ENCODE peak calls at places on chromosomes 12 and 14, in four cellular contexts. F is pulmonary artery endothelial cell, G is HCEC 1CT, P is endothelial cell. O is an unnamed sample.

GRCh38 chr12:123979566-123979965 is 6.6 kb downstream of the ZNF664 start:
- DNase-seq in F (no peak), G (no peak), P (no peak), O (no peak)

GRCh38 chr12:124617615-124618014 is 50.2 kb upstream of the NCOR2 start:
- DNase-seq in F (no peak), G (no peak), P (no peak), O (no peak)

GRCh38 chr12:93857279-93857894 is 180.2 kb downstream of the CRADD start:
- DNase-seq in F (no peak), G (peak), P (no peak), O (peak)

GRCh38 chr12:93573552-93574223 is 1.2 kb downstream of the SOCS2 start:
- DNase-seq in F (no peak), G (peak), P (no peak), O (no peak)

GRCh38 chr12:5138256-5138655 is 94.6 kb downstream of the KCNA5 start:
- DNase-seq in F (no peak), G (no peak), P (no peak), O (no peak)

GRCh38 chr14:104296388-104297312 is 158.3 kb downstream of the KIF26A start:
- DNase-seq in F (no peak), G (no peak), P (no peak), O (no peak)

GRCh38 chr12:6828671-6829531 is 694 bp downstream of the P3H3 start:
- DNase-seq in F (no peak), G (peak), P (peak), O (peak)

GRCh38 chr14:68307769-68308168 is 485.1 kb downstream of the ZFP36L1 start:
- DNase-seq in F (no peak), G (peak), P (no peak), O (no peak)

GRCh38 chr12:11976005-11976404 is 94.7 kb upstream of the BCL2L14 start:
- DNase-seq in F (no peak), G (no peak), P (no peak), O (no peak)

GRCh38 chr14:99706121-99706900 is 22.2 kb downstream of the CYP46A1 start:
- DNase-seq in F (no peak), G (no peak), P (no peak), O (no peak)

GRCh38 chr14:59918824-59919581 is 941 bp upstream of the LRRC9 start:
- DNase-seq in F (no peak), G (peak), P (peak), O (peak)

GRCh38 chr12:114913871-114914801 is 230.2 kb upstream of the TBX3 start:
- DNase-seq in F (no peak), G (peak), P (no peak), O (peak)

GRCh38 chr14:105582639-105583038 is 56.3 kb downstream of the TMEM121 start:
- DNase-seq in F (no peak), G (no peak), P (no peak), O (no peak)

GRCh38 chr14:101582294-101582693 is 21.0 kb downstream of the DIO3 start:
- DNase-seq in F (no peak), G (no peak), P (no peak), O (no peak)

GRCh38 chr12:118189761-118190181 is 53.8 kb downstream of the PEBP1 start:
- DNase-seq in F (no peak), G (peak), P (peak), O (peak)

GRCh38 chr12:13090054-13090453 is 13.4 kb downstream of the GSG1 start:
- DNase-seq in F (no peak), G (no peak), P (no peak), O (no peak)

GRCh38 chr12:104567832-104568490 is 111.2 kb downstream of the CHST11 start:
- DNase-seq in F (no peak), G (no peak), P (no peak), O (no peak)

GRCh38 chr14:92613008-92613658 is 99.6 kb downstream of the RIN3 start:
- DNase-seq in F (no peak), G (no peak), P (peak), O (no peak)

GRCh38 chr14:91996951-91997371 is 42.9 kb downstream of the TRIP11 start:
- DNase-seq in F (no peak), G (peak), P (peak), O (peak)

GRCh38 chr14:39488600-39488999 is 56.4 kb upstream of the FBXO33 start:
- DNase-seq in F (no peak), G (no peak), P (peak), O (no peak)

GRCh38 chr14:39568809-39569538 is 136.7 kb upstream of the FBXO33 start:
- DNase-seq in F (no peak), G (no peak), P (no peak), O (no peak)

O was measured in LHCN-M2.